ENCODE peak calls at places on chromosome 18, in nine cellular contexts. O is HuH-7; Q is stimulated activated naive CD8-positive, alpha-beta T cell treated with anti-CD3 and anti-CD28 coated beads, Interleukin-15, Interleukin-2, amounts not matched to agents 100 U/mL and 50 U/mL, for 24 hours; W is psoas muscle; X is BE2C; N is left cardiac atrium; J is stimulated activated CD4-positive, alpha-beta T cell treated with anti-CD3 and anti-CD28 coated beads, Interleukin-1b, Interleukin-23, amount 100 ng/mL, for 1 hour; U is activated T-cell treated with anti-CD3 and anti-CD28 coated beads for 1 hour; G is bronchial epithelial cell. K is an unnamed sample.

GRCh38 chr18:6763524-6763923 is 34.0 kb downstream of the ARHGAP28 start:
- DNase-seq in O (no peak), Q (no peak), W (no peak), X (no peak), N (no peak), J (no peak), U (no peak), G (no peak), K (no peak)

GRCh38 chr18:12703714-12704113 is 872 bp downstream of the PSMG2 start:
- DNase-seq in O (no peak), Q (no peak), W (no peak), X (no peak), N (no peak), J (no peak), U (no peak), G (no peak), K (no peak)

GRCh38 chr18:5582849-5583667 is 39.3 kb upstream of the EPB41L3 start:
- DNase-seq in O (no peak), Q (no peak), W (no peak), X (no peak), N (no peak), J (no peak), U (no peak), G (no peak), K (no peak)

GRCh38 chr18:33264566-33264965 is 176.0 kb downstream of the CCDC178 start:
- DNase-seq in O (no peak), Q (no peak), W (no peak), X (no peak), N (no peak), J (no peak), U (no peak), G (peak; percentile 25), K (no peak)

GRCh38 chr18:12027046-12027445 is 45.7 kb downstream of the IMPA2 start:
- DNase-seq in O (no peak), Q (no peak), W (peak; percentile 62), X (no peak), N (peak; percentile 34), J (no peak), U (no peak), G (peak; percentile 75), K (no peak)

GRCh38 chr18:49976810-49977209 is 163.5 kb upstream of the ACAA2 start:
- DNase-seq in O (no peak), Q (no peak), W (no peak), X (no peak), N (no peak), J (no peak), U (no peak), G (no peak), K (no peak)

GRCh38 chr18:10194592-10194991 is 259.8 kb upstream of the APCDD1 start:
- DNase-seq in O (peak; percentile 21), Q (no peak), W (no peak), X (no peak), N (no peak), J (no peak), U (no peak), G (no peak), K (no peak)

GRCh38 chr18:61743775-61744531 is 148.9 kb downstream of the RNF152 start:
- DNase-seq in O (no peak), Q (no peak), W (no peak), X (no peak), N (peak; percentile 49), J (no peak), U (no peak), G (no peak), K (no peak)

GRCh38 chr18:12005542-12006487 is 24.5 kb downstream of the IMPA2 start:
- DNase-seq in O (no peak), Q (no peak), W (no peak), X (no peak), N (no peak), J (no peak), U (no peak), G (peak; percentile 88), K (no peak)

GRCh38 chr18:26014462-26014861 is 76.0 kb downstream of the SS18 start:
- DNase-seq in O (no peak), Q (no peak), W (no peak), X (no peak), N (no peak), J (no peak), U (no peak), G (no peak), K (no peak)

GRCh38 chr18:48663931-48664847 is 125.4 kb downstream of the CTIF start:
- DNase-seq in O (peak; percentile 61), Q (peak; percentile 72), W (peak; percentile 71), X (peak; percentile 64), N (peak; percentile 72), J (no peak), U (peak; percentile 43), G (peak; percentile 31), K (peak; percentile 85)

GRCh38 chr18:3418083-3418482 is 31.9 kb upstream of the TGIF1 start:
- DNase-seq in O (no peak), Q (no peak), W (no peak), X (no peak), N (no peak), J (no peak), U (no peak), G (no peak), K (no peak)

GRCh38 chr18:10140928-10141327 is 227.1 kb downstream of the VAPA start:
- DNase-seq in O (peak; percentile 60), Q (no peak), W (no peak), X (no peak), N (no peak), J (no peak), U (no peak), G (peak; percentile 84), K (no peak)

GRCh38 chr18:70005580-70005979 is 57.9 kb upstream of the CD226 start:
- DNase-seq in O (peak; percentile 1), Q (no peak), W (no peak), X (no peak), N (no peak), J (no peak), U (no peak), G (no peak), K (no peak)

GRCh38 chr18:43160509-43160908 is 45.0 kb upstream of the RIT2 start:
- DNase-seq in O (no peak), Q (no peak), W (no peak), X (no peak), N (no peak), J (no peak), U (no peak), G (no peak), K (no peak)

GRCh38 chr18:44520981-44521672 is 159.6 kb upstream of the SETBP1 start:
- DNase-seq in O (no peak), Q (no peak), W (no peak), X (no peak), N (no peak), J (no peak), U (no peak), G (peak; percentile 66), K (no peak)

GRCh38 chr18:35512761-35513160 is 15.0 kb upstream of the INO80C start:
- DNase-seq in O (no peak), Q (no peak), W (no peak), X (no peak), N (no peak), J (no peak), U (no peak), G (no peak), K (no peak)

GRCh38 chr18:43129946-43130523 is 14.6 kb upstream of the RIT2 start:
- DNase-seq in O (peak; percentile 2), Q (no peak), W (no peak), X (peak; percentile 13), N (no peak), J (no peak), U (no peak), G (no peak), K (no peak)

GRCh38 chr18:63788447-63789096 is 13.4 kb downstream of the SERPINB7 start:
- DNase-seq in O (no peak), Q (peak; percentile 62), W (no peak), X (no peak), N (no peak), J (no peak), U (peak; percentile 1), G (peak; percentile 98), K (no peak)

GRCh38 chr18:3540805-3541548 is 91.0 kb downstream of the TGIF1 start:
- DNase-seq in O (no peak), Q (no peak), W (no peak), X (no peak), N (no peak), J (no peak), U (no peak), G (peak; percentile 74), K (no peak)

GRCh38 chr18:50312296-50313030 is 25.0 kb upstream of the CXXC1 start:
- DNase-seq in O (no peak), Q (no peak), W (no peak), X (no peak), N (no peak), J (no peak), U (no peak), G (no peak), K (no peak)

GRCh38 chr18:2916184-2916583 is 69.4 kb downstream of the EMILIN2 start:
- DNase-seq in O (no peak), Q (no peak), W (no peak), X (no peak), N (no peak), J (no peak), U (no peak), G (no peak), K (no peak)

GRCh38 chr18:30999186-30999585 is 43.4 kb downstream of the DSC3 start:
- DNase-seq in O (no peak), Q (no peak), W (no peak), X (no peak), N (no peak), J (no peak), U (no peak), G (no peak), K (no peak)

GRCh38 chr18:48979944-48980890 is 29.5 kb upstream of the SMAD7 start:
- DNase-seq in O (no peak), Q (no peak), W (no peak), X (no peak), N (no peak), J (no peak), U (no peak), G (no peak), K (no peak)

GRCh38 chr18:31454066-31454708 is 6.6 kb downstream of the DSG3 start:
- DNase-seq in O (no peak), Q (no peak), W (no peak), X (no peak), N (no peak), J (no peak), U (no peak), G (peak; percentile 99), K (no peak)

GRCh38 chr18:6088432-6088831 is 193.1 kb upstream of the TMEM200C start:
- DNase-seq in O (no peak), Q (no peak), W (no peak), X (no peak), N (no peak), J (no peak), U (no peak), G (no peak), K (no peak)

GRCh38 chr18:65737346-65737745 is 13.5 kb upstream of the CDH7 start:
- DNase-seq in O (no peak), Q (no peak), W (no peak), X (no peak), N (no peak), J (no peak), U (no peak), G (no peak), K (no peak)

GRCh38 chr18:21131698-21132230 is 20.2 kb upstream of the ROCK1 start:
- DNase-seq in O (no peak), Q (no peak), W (no peak), X (no peak), N (no peak), J (no peak), U (no peak), G (no peak), K (no peak)

K was measured in endothelial cell.